ENCODE peak calls at places on chromosomes 12 and 14, in seven cellular contexts. One of them, this sample, is unnamed.

GRCh38 chr14:104744484-104744883 is 8.5 kb upstream of the SIVA1 start:
- DNase-seq in A549: no peak
- DNase-seq in psoas muscle: peak
- DNase-seq in mesendoderm: no peak
- DNase-seq in body of pancreas: no peak
- DNase-seq in left ventricle myocardium inferior: no peak
- DNase-seq in astrocyte: no peak
- DNase-seq in this sample: no peak

GRCh38 chr14:77660754-77661153 is 44.3 kb upstream of the SPTLC2 start:
- DNase-seq in A549: no peak
- DNase-seq in psoas muscle: no peak
- DNase-seq in mesendoderm: no peak
- DNase-seq in body of pancreas: no peak
- DNase-seq in left ventricle myocardium inferior: no peak
- DNase-seq in astrocyte: peak
- DNase-seq in this sample: no peak

GRCh38 chr12:31536672-31537071 is 54.3 kb downstream of the DENND5B start:
- DNase-seq in A549: no peak
- DNase-seq in psoas muscle: no peak
- DNase-seq in mesendoderm: no peak
- DNase-seq in body of pancreas: no peak
- DNase-seq in left ventricle myocardium inferior: no peak
- DNase-seq in astrocyte: no peak
- DNase-seq in this sample: no peak

GRCh38 chr12:1768585-1768984 is 51.8 kb upstream of the LRTM2 start:
- DNase-seq in A549: no peak
- DNase-seq in psoas muscle: no peak
- DNase-seq in mesendoderm: no peak
- DNase-seq in body of pancreas: no peak
- DNase-seq in left ventricle myocardium inferior: no peak
- DNase-seq in astrocyte: no peak
- DNase-seq in this sample: no peak

GRCh38 chr12:116774020-116774419 is 35.9 kb downstream of the RNFT2 start:
- DNase-seq in A549: no peak
- DNase-seq in psoas muscle: no peak
- DNase-seq in mesendoderm: no peak
- DNase-seq in body of pancreas: no peak
- DNase-seq in left ventricle myocardium inferior: no peak
- DNase-seq in astrocyte: no peak
- DNase-seq in this sample: no peak

GRCh38 chr12:65965358-65965757 is 141.1 kb downstream of the HMGA2 start:
- DNase-seq in A549: no peak
- DNase-seq in psoas muscle: no peak
- DNase-seq in mesendoderm: no peak
- DNase-seq in body of pancreas: no peak
- DNase-seq in left ventricle myocardium inferior: no peak
- DNase-seq in astrocyte: peak
- DNase-seq in this sample: peak

GRCh38 chr12:95653761-95654546 is 102.7 kb upstream of the USP44 start:
- DNase-seq in A549: peak
- DNase-seq in psoas muscle: no peak
- DNase-seq in mesendoderm: no peak
- DNase-seq in body of pancreas: peak
- DNase-seq in left ventricle myocardium inferior: no peak
- DNase-seq in astrocyte: peak
- DNase-seq in this sample: peak

GRCh38 chr14:33943081-33943480 is 7.8 kb downstream of the EGLN3 start:
- DNase-seq in A549: no peak
- DNase-seq in psoas muscle: no peak
- DNase-seq in mesendoderm: no peak
- DNase-seq in body of pancreas: peak
- DNase-seq in left ventricle myocardium inferior: no peak
- DNase-seq in astrocyte: no peak
- DNase-seq in this sample: no peak

GRCh38 chr12:66819587-66819986 is 140.7 kb upstream of the GRIP1 start:
- DNase-seq in A549: no peak
- DNase-seq in psoas muscle: no peak
- DNase-seq in mesendoderm: no peak
- DNase-seq in body of pancreas: no peak
- DNase-seq in left ventricle myocardium inferior: no peak
- DNase-seq in astrocyte: no peak
- DNase-seq in this sample: no peak

GRCh38 chr12:46659844-46660243 is 166.0 kb downstream of the SLC38A4 start:
- DNase-seq in A549: no peak
- DNase-seq in psoas muscle: no peak
- DNase-seq in mesendoderm: no peak
- DNase-seq in body of pancreas: no peak
- DNase-seq in left ventricle myocardium inferior: no peak
- DNase-seq in astrocyte: no peak
- DNase-seq in this sample: no peak

GRCh38 chr12:130114952-130115351 is 47.3 kb upstream of the FZD10 start:
- DNase-seq in A549: no peak
- DNase-seq in psoas muscle: no peak
- DNase-seq in mesendoderm: no peak
- DNase-seq in body of pancreas: no peak
- DNase-seq in left ventricle myocardium inferior: no peak
- DNase-seq in astrocyte: no peak
- DNase-seq in this sample: no peak

GRCh38 chr12:55636116-55636655 is 506 bp upstream of the OR10P1 start:
- DNase-seq in A549: no peak
- DNase-seq in psoas muscle: no peak
- DNase-seq in mesendoderm: no peak
- DNase-seq in body of pancreas: no peak
- DNase-seq in left ventricle myocardium inferior: no peak
- DNase-seq in astrocyte: no peak
- DNase-seq in this sample: no peak

GRCh38 chr12:52132754-52133161 is 53.3 kb downstream of the SMIM41 start:
- DNase-seq in A549: no peak
- DNase-seq in psoas muscle: peak
- DNase-seq in mesendoderm: no peak
- DNase-seq in body of pancreas: no peak
- DNase-seq in left ventricle myocardium inferior: no peak
- DNase-seq in astrocyte: no peak
- DNase-seq in this sample: peak

GRCh38 chr12:2697057-2697456 is 97.7 kb upstream of the FKBP4 start:
- DNase-seq in A549: no peak
- DNase-seq in psoas muscle: no peak
- DNase-seq in mesendoderm: no peak
- DNase-seq in body of pancreas: no peak
- DNase-seq in left ventricle myocardium inferior: no peak
- DNase-seq in astrocyte: no peak
- DNase-seq in this sample: peak

GRCh38 chr14:40447032-40447431 is 1014.8 kb upstream of the FBXO33 start:
- DNase-seq in A549: no peak
- DNase-seq in psoas muscle: no peak
- DNase-seq in mesendoderm: no peak
- DNase-seq in body of pancreas: no peak
- DNase-seq in left ventricle myocardium inferior: no peak
- DNase-seq in astrocyte: no peak
- DNase-seq in this sample: no peak

GRCh38 chr12:106801167-106801708 is 26.8 kb downstream of the RIC8B start:
- DNase-seq in A549: no peak
- DNase-seq in psoas muscle: no peak
- DNase-seq in mesendoderm: no peak
- DNase-seq in body of pancreas: no peak
- DNase-seq in left ventricle myocardium inferior: no peak
- DNase-seq in astrocyte: no peak
- DNase-seq in this sample: no peak

GRCh38 chr12:15171015-15171646 is 50.1 kb downstream of the RERG start:
- DNase-seq in A549: peak
- DNase-seq in psoas muscle: no peak
- DNase-seq in mesendoderm: peak
- DNase-seq in body of pancreas: no peak
- DNase-seq in left ventricle myocardium inferior: no peak
- DNase-seq in astrocyte: no peak
- DNase-seq in this sample: no peak

GRCh38 chr12:112236786-112237185 is 111.4 kb downstream of the TRAFD1 start:
- DNase-seq in A549: no peak
- DNase-seq in psoas muscle: no peak
- DNase-seq in mesendoderm: no peak
- DNase-seq in body of pancreas: no peak
- DNase-seq in left ventricle myocardium inferior: no peak
- DNase-seq in astrocyte: no peak
- DNase-seq in this sample: no peak

GRCh38 chr12:66751432-66752113 is 72.7 kb upstream of the GRIP1 start:
- DNase-seq in A549: no peak
- DNase-seq in psoas muscle: no peak
- DNase-seq in mesendoderm: no peak
- DNase-seq in body of pancreas: no peak
- DNase-seq in left ventricle myocardium inferior: no peak
- DNase-seq in astrocyte: no peak
- DNase-seq in this sample: no peak

GRCh38 chr14:42869681-42870080 is 1263.0 kb downstream of the LRFN5 start:
- DNase-seq in A549: no peak
- DNase-seq in psoas muscle: no peak
- DNase-seq in mesendoderm: no peak
- DNase-seq in body of pancreas: no peak
- DNase-seq in left ventricle myocardium inferior: no peak
- DNase-seq in astrocyte: peak
- DNase-seq in this sample: no peak

GRCh38 chr12:69936214-69936731 is 111.2 kb downstream of the MYRFL start:
- DNase-seq in A549: no peak
- DNase-seq in psoas muscle: no peak
- DNase-seq in mesendoderm: peak
- DNase-seq in body of pancreas: no peak
- DNase-seq in left ventricle myocardium inferior: no peak
- DNase-seq in astrocyte: no peak
- DNase-seq in this sample: no peak

GRCh38 chr14:100819829-100820475 is 6.0 kb upstream of the MEG3 start:
- DNase-seq in A549: no peak
- DNase-seq in psoas muscle: peak
- DNase-seq in mesendoderm: no peak
- DNase-seq in body of pancreas: no peak
- DNase-seq in left ventricle myocardium inferior: no peak
- DNase-seq in astrocyte: no peak
- DNase-seq in this sample: peak

GRCh38 chr14:32470161-32470705 is 141.1 kb downstream of the AKAP6 start:
- DNase-seq in A549: no peak
- DNase-seq in psoas muscle: no peak
- DNase-seq in mesendoderm: no peak
- DNase-seq in body of pancreas: no peak
- DNase-seq in left ventricle myocardium inferior: no peak
- DNase-seq in astrocyte: no peak
- DNase-seq in this sample: no peak
- H3K27ac ChIP-seq in A549: peak
- H3K27ac ChIP-seq in psoas muscle: peak
- H3K27ac ChIP-seq in mesendoderm: no peak
- H3K27ac ChIP-seq in body of pancreas: no peak
- H3K27ac ChIP-seq in left ventricle myocardium inferior: peak
- H3K27ac ChIP-seq in astrocyte: no peak
- H3K27ac ChIP-seq in this sample: peak

DNA sequence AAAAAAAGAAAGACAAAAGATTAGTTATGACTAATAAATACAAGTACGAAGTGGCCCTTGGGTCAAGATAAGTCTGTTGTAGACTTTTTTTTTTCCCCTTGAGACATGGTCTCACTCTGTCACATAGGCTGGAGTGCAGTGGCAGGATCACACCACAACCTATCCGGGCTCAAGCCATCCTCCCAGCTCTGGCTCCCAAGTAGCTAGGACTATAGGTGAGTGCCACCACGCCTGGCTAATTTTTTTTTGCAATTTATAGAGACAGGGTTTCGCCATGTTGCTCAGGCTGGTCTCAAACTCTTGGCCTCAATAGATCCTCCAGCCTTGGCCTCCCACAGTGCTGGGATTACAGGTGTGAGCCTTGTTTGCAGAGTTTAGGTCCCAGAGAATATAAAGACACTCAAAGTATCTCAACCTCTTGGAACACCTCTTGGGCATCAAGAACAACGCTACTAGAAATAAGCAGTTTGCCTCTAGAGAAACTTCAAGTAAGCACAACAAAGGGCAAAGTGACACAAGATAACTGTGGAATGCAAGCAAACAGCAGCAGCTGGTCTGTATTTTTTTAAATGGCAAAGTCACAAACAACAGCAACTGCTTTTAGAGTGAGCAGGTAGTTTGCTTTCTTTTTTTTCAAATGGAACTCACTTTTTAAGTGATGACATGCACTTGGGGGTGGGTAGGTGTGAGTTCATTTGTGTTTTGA is 3.9 kb upstream of the MDM2 start:
- DNase-seq in A549: no peak
- DNase-seq in psoas muscle: no peak
- DNase-seq in mesendoderm: peak
- DNase-seq in body of pancreas: no peak
- DNase-seq in left ventricle myocardium inferior: no peak
- DNase-seq in astrocyte: no peak
- DNase-seq in this sample: no peak
- H3K27ac ChIP-seq in A549: no peak
- H3K27ac ChIP-seq in psoas muscle: no peak
- H3K27ac ChIP-seq in mesendoderm: no peak
- H3K27ac ChIP-seq in body of pancreas: peak
- H3K27ac ChIP-seq in left ventricle myocardium inferior: no peak
- H3K27ac ChIP-seq in astrocyte: no peak
- H3K27ac ChIP-seq in this sample: no peak

DNA sequence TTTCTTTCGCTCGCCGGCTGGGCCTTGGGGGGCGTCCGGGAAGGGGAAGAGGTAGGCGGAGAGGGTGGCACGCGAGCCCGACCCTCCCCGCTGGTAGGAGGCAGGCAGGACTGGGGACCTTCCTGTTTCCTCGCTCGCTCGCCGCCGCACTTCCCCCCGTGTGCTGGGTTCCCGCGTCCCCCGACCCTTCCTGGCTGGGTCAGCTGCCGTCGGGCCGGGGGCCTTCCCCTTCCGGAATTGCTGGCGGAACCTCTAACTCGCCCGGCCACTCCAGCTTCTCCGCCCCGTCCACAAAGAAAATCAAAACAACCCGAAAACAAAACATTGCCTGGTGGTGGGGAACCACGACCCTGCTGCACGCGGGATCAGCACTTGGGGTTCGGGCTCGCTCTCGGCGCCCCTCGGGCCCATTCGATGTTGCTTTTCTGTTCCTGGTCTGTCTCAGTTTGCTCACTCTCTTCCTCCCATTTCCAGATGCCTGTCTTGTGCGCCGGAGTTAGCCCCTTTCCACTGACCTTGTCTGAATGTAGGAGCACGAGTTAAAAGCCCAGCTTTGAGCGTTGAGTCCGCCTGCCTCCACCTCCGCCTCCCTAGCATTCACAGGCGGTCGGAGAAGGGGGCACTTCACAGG is 554 bp downstream of the PAPOLA start:
- DNase-seq in A549: peak
- DNase-seq in psoas muscle: peak
- DNase-seq in mesendoderm: peak
- DNase-seq in body of pancreas: peak
- DNase-seq in left ventricle myocardium inferior: peak
- DNase-seq in astrocyte: peak
- DNase-seq in this sample: peak
- H3K27ac ChIP-seq in A549: peak
- H3K27ac ChIP-seq in psoas muscle: peak
- H3K27ac ChIP-seq in mesendoderm: peak
- H3K27ac ChIP-seq in body of pancreas: peak
- H3K27ac ChIP-seq in left ventricle myocardium inferior: peak
- H3K27ac ChIP-seq in astrocyte: peak
- H3K27ac ChIP-seq in this sample: peak

DNA sequence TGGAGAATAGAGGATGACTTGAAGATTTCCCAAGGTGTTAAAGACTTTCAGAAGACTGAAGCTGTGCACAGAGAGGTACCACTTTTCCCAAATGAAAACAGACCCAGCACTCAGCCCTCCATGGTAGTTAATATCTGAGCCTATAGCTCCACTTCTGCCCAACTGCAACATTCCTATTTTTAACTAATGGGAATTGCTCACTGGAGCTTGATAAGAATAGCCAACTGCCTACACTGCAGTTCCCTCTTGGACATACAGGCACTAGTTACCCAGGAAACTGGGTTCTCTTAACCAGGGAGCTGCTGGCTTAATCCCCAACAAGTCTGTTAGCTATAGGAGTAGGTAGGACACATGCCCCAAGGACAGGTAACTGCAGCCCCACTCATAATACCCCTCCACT is 76.9 kb upstream of the ACTN1 start:
- DNase-seq in A549: no peak
- DNase-seq in psoas muscle: no peak
- DNase-seq in mesendoderm: no peak
- DNase-seq in body of pancreas: no peak
- DNase-seq in left ventricle myocardium inferior: no peak
- DNase-seq in astrocyte: no peak
- DNase-seq in this sample: peak
- H3K27ac ChIP-seq in A549: no peak
- H3K27ac ChIP-seq in psoas muscle: no peak
- H3K27ac ChIP-seq in mesendoderm: no peak
- H3K27ac ChIP-seq in body of pancreas: no peak
- H3K27ac ChIP-seq in left ventricle myocardium inferior: no peak
- H3K27ac ChIP-seq in astrocyte: peak
- H3K27ac ChIP-seq in this sample: peak